ENCODE peak calls at places on chromosomes 11 and 22, in four cellular contexts. O, T, H and Z are unnamed samples.

GRCh38 chr11:101390539-101390938 is 193.3 kb downstream of the TRPC6 start:
- DNase-seq in O (no peak), T (peak), H (no peak), Z (no peak)

GRCh38 chr11:120545813-120546212 is 34.3 kb downstream of the GRIK4 start:
- DNase-seq in O (no peak), T (no peak), H (no peak), Z (no peak)

GRCh38 chr22:24069721-24070120 is 58.6 kb downstream of the CABIN1 start:
- DNase-seq in O (no peak), T (no peak), H (no peak), Z (no peak)

GRCh38 chr11:67418476-67419281 is 3.2 kb downstream of the CARNS1 start:
- DNase-seq in O (peak), T (no peak), H (no peak), Z (no peak)

GRCh38 chr11:64165842-64166635 is at the start of gene MACROD1:
- DNase-seq in O (peak), T (peak), H (peak), Z (peak)

GRCh38 chr11:68564261-68564660 is 103.7 kb downstream of the PPP6R3 start:
- DNase-seq in O (no peak), T (no peak), H (no peak), Z (no peak)

GRCh38 chr11:103842191-103842590 is 194.2 kb upstream of the DDI1 start:
- DNase-seq in O (no peak), T (peak), H (no peak), Z (no peak)

GRCh38 chr11:636511-637332 is at the start of gene DRD4:
- DNase-seq in O (peak), T (peak), H (no peak), Z (no peak)

GRCh38 chr11:65609236-65609635 is 4.8 kb downstream of the MAP3K11 start:
- DNase-seq in O (no peak), T (peak), H (no peak), Z (no peak)

GRCh38 chr11:26765323-26765722 is 43.5 kb upstream of the SLC5A12 start:
- DNase-seq in O (no peak), T (peak), H (no peak), Z (no peak)

GRCh38 chr11:70854201-70854600 is 398.2 kb downstream of the SHANK2 start:
- DNase-seq in O (peak), T (no peak), H (no peak), Z (no peak)

GRCh38 chr22:38111941-38112355 is 1.5 kb upstream of the BAIAP2L2 start:
- DNase-seq in O (no peak), T (no peak), H (no peak), Z (no peak)

GRCh38 chr11:43830928-43831440 is 49.6 kb upstream of the ALKBH3 start:
- DNase-seq in O (peak), T (peak), H (peak), Z (peak)

GRCh38 chr11:58567889-58568512 is 7.7 kb downstream of the LPXN start:
- DNase-seq in O (peak), T (peak), H (no peak), Z (peak)

GRCh38 chr11:76543006-76543703 is 98.3 kb downstream of the EMSY start:
- DNase-seq in O (no peak), T (no peak), H (no peak), Z (no peak)

GRCh38 chr11:67309166-67309565 is 5.8 kb downstream of the SSH3 start:
- DNase-seq in O (no peak), T (no peak), H (no peak), Z (no peak)

GRCh38 chr22:37319469-37319868 is 37.2 kb downstream of the CYTH4 start:
- DNase-seq in O (no peak), T (no peak), H (no peak), Z (no peak)

GRCh38 chr11:84812351-84813083 is 814.6 kb downstream of the DLG2 start:
- DNase-seq in O (no peak), T (no peak), H (no peak), Z (peak)

GRCh38 chr11:11027271-11027670 is 169.4 kb upstream of the ZBED5 start:
- DNase-seq in O (no peak), T (peak), H (no peak), Z (no peak)

GRCh38 chr22:44587911-44588310 is 89.9 kb upstream of the RTL6 start:
- DNase-seq in O (no peak), T (no peak), H (no peak), Z (no peak)

GRCh38 chr11:94879006-94879405 is 94.3 kb downstream of the CWC15 start:
- DNase-seq in O (no peak), T (no peak), H (no peak), Z (no peak)

GRCh38 chr11:128158860-128159259 is 428.5 kb downstream of the ETS1 start:
- DNase-seq in O (no peak), T (no peak), H (no peak), Z (no peak)

GRCh38 chr11:73383249-73384126 is 7.3 kb downstream of the RELT start:
- DNase-seq in O (no peak), T (peak), H (no peak), Z (no peak)

GRCh38 chr11:115473167-115473566 is 31.0 kb downstream of the CADM1 start:
- DNase-seq in O (no peak), T (no peak), H (no peak), Z (no peak)

GRCh38 chr11:26827567-26828037 is 105.7 kb upstream of the SLC5A12 start:
- DNase-seq in O (no peak), T (peak), H (no peak), Z (no peak)

GRCh38 chr11:112748713-112749481 is 212.3 kb upstream of the NCAM1 start:
- DNase-seq in O (no peak), T (no peak), H (no peak), Z (no peak)

GRCh38 chr11:2382927-2383822 is 6.1 kb downstream of the CD81 start:
- DNase-seq in O (peak), T (peak), H (no peak), Z (no peak)

GRCh38 chr11:128052912-128053641 is 534.3 kb downstream of the ETS1 start:
- DNase-seq in O (no peak), T (peak), H (no peak), Z (no peak)

GRCh38 chr11:32006799-32007388 is 84.0 kb upstream of the RCN1 start:
- DNase-seq in O (no peak), T (peak), H (peak), Z (no peak)

GRCh38 chr11:108672113-108672512 is 7.2 kb downstream of the DDX10 start:
- DNase-seq in O (no peak), T (peak), H (no peak), Z (peak)
- H3K4me3 ChIP-seq in O (no peak), T (no peak), H (no peak), Z (no peak)

GRCh38 chr11:62689421-62690183 is at the start of gene LRRN4CL:
- DNase-seq in O (peak), T (peak), H (peak), Z (no peak)
- H3K4me3 ChIP-seq in O (peak), T (no peak), H (peak), Z (no peak)

DNA sequence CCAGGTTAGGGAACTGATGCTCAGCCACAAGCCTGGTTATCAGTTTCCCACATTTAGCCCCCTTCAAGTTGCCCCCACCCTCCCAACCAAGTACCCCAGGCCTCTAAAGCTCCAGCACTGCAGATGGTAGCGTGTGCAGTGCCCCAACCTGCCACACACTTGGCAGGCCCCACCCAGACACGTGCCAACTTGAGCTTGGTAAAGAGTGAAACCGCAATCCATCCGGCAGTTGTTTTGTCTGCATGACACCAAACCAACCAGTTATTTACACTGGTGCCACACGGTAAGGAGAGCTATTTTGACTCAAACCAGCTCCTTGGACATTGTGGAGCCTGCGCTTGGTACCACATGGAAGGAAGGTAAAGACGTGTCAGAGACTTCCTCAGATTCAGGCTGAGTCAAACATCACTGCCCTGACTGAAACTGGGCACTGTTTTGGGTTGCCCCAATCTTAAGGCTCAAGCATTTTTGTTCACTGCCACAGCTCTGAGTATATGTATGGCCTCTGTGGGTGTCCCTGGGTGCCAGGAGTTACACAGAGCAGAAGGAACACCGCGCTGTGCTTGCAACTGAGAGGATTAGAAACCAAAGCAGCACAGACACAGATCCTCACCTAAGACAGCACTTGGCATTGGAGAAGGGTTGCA is 136.1 kb downstream of the FDX1 start:
- DNase-seq in O (no peak), T (peak), H (no peak), Z (no peak)
- H3K4me3 ChIP-seq in O (no peak), T (no peak), H (no peak), Z (no peak)

GRCh38 chr11:13184295-13184794 is 93.2 kb upstream of the BMAL1 start:
- DNase-seq in O (no peak), T (no peak), H (no peak), Z (no peak)

GRCh38 chr11:13183826-13184196 is 93.8 kb upstream of the BMAL1 start:
- DNase-seq in O (no peak), T (no peak), H (no peak), Z (no peak)

GRCh38 chr11:13188179-13188578 is 89.4 kb upstream of the BMAL1 start:
- DNase-seq in O (no peak), T (no peak), H (no peak), Z (no peak)

DNA sequence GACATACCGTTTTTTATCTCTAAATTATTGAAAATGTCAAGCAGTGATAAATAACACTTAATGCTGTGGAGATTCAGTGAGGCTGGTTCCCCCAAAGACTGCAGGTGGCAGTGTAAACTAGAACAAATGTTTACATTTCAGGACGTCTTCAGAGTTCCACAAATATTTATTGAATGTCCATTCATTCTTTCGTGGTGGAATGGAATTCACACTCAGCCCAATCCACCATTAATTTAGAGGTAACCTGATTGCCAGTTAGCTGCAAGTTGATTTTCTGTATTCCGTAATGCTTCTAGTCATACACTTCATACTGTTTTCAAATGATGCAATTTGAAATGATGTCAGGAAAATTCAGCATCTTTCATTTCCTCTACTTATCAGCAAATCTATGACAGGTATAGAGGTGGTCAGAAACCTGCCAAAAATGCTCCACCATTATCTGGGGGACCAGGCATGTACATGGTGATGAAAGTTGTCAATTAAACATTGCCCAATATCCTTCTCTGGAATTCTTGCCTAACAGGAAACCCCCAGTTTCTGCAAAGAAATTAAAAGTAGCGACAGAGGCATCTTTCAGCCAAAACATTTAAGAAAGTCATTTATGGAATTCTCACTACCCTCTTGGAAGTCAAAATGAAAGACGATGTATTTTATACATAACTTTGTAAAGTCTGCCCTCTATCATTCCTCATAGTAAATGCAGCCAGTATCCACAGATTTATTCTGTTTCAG is 94.3 kb upstream of the BMAL1 start:
- DNase-seq in O (no peak), T (peak), H (no peak), Z (no peak)
- H3K4me3 ChIP-seq in O (no peak), T (no peak), H (peak), Z (no peak)

DNA sequence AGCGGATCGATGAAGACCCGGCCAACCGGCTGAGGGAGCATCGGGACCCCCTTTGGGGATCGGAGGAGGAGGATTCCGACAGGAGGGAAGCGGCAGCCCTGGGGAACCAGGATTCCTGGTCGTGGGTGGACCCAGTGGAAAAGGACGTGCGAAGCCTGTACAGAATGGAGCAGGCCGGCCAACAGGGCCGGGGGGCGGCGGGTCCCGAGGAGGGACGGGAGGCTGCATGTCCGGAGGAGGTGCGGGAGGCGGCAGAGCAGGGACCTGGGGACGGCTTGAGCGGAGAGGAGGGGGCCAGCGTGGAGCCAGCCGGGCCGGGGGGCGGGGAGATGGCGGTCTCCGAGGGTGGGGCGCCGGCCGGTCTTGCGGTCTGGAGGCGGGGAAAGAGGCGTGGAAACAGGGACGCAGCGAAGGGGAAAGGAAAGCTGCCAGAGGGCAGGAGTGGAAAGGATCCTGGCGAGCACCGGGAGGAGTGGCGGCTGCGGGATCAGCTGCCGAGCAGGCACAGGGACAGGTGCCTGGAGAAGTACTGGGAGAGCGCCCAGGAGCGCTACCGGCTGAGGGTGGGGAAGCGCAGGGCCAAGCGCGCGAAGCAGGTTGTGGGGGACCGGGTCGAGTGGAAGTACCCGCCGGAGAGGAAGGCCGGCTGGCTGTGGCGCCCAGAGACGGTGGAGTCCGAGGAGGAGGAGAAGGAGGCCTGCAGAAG is at the start of gene ANO5:
- DNase-seq in O (peak), T (peak), H (no peak), Z (no peak)
- H3K4me3 ChIP-seq in O (peak), T (peak), H (peak), Z (peak)

DNA sequence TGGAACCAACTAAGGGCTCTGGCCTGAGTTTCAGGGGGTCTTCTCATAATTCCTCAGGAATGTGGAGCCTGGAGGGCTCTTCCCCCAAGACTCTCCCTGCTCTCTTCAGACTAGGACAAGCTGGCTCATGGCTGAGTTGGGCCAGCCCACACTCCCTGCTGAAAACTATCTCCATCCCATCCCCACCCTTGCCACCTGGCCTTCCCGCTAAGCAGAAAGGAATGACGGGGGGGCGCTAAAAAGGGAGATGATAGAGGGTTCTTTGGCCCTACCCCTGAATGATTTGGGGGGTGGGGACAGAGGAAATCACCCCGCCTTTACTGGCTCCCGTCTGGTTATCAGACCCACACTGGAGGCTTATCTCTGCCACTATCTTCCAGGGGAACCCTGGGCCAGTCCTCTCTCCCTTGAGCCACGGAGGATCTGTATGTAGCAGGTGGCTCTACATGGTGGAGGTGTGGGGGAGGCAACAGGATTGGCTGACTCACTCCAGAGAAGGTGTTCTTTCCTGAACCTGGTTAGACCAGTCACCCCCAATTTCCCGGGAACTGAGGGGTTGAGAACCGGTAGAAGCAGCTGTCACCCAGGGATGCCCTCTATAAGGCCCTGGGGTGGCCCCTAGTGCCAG is 5.7 kb downstream of the SMTN start:
- DNase-seq in O (no peak), T (no peak), H (no peak), Z (no peak)
- H3K4me3 ChIP-seq in O (no peak), T (no peak), H (no peak), Z (no peak)

DNA sequence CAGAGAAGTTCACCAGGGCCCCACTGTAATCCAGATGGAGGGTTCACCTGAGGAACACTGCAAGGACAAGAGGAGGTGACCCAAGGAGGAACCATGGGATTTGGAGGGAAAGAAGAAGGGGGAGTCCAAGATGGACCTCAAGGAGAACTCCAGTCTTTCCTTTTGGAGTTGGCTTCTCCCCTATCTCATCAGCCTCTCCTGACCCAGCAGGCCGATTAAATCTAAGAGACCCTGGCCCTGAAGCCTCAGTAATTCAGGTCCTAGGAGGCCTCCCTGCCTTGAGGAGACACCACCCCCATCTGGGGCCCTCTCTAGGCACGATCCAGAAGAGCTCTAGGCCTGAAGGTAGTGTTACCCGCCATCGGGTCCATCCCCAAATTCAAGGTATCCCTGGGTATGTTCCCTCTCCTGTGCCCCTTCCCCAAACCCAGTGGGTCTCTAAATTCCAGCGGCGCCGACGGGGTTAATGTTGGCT is 15.1 kb upstream of the DGKZ start:
- DNase-seq in O (no peak), T (no peak), H (no peak), Z (no peak)
- H3K4me3 ChIP-seq in O (peak), T (no peak), H (no peak), Z (peak)